ENCODE peak calls at places on chromosomes 2 and 18, in eight cellular contexts. One of them, this sample, is unnamed.

GRCh38 chr2:225464346-225465025 is 65.0 kb downstream of the NYAP2 start:
- DNase-seq in ovary: no peak
- DNase-seq in heart right ventricle: no peak
- DNase-seq in OCI-LY7: no peak
- DNase-seq in nephron progenitor cell: no peak
- DNase-seq in H9: no peak
- DNase-seq in GM20000: no peak
- DNase-seq in HFFc6: no peak
- DNase-seq in this sample: no peak

GRCh38 chr18:47795448-47795843 is 135.0 kb downstream of the SMAD2 start:
- DNase-seq in ovary: no peak
- DNase-seq in heart right ventricle: no peak
- DNase-seq in OCI-LY7: no peak
- DNase-seq in nephron progenitor cell: no peak
- DNase-seq in H9: no peak
- DNase-seq in GM20000: no peak
- DNase-seq in HFFc6: no peak
- DNase-seq in this sample: no peak

GRCh38 chr2:175964195-175964594 is 37.9 kb downstream of the LNPK start:
- DNase-seq in ovary: no peak
- DNase-seq in heart right ventricle: no peak
- DNase-seq in OCI-LY7: peak; percentile 4
- DNase-seq in nephron progenitor cell: no peak
- DNase-seq in H9: no peak
- DNase-seq in GM20000: no peak
- DNase-seq in HFFc6: no peak
- DNase-seq in this sample: no peak

GRCh38 chr2:522776-523175 is 154.4 kb downstream of the TMEM18 start:
- DNase-seq in ovary: no peak
- DNase-seq in heart right ventricle: no peak
- DNase-seq in OCI-LY7: no peak
- DNase-seq in nephron progenitor cell: no peak
- DNase-seq in H9: no peak
- DNase-seq in GM20000: no peak
- DNase-seq in HFFc6: no peak
- DNase-seq in this sample: no peak

GRCh38 chr18:79579807-79580480 is 99.7 kb upstream of the CTDP1 start:
- DNase-seq in ovary: peak; percentile 14
- DNase-seq in heart right ventricle: no peak
- DNase-seq in OCI-LY7: no peak
- DNase-seq in nephron progenitor cell: no peak
- DNase-seq in H9: peak; percentile 20
- DNase-seq in GM20000: no peak
- DNase-seq in HFFc6: no peak
- DNase-seq in this sample: no peak

GRCh38 chr2:19802088-19802806 is 99.5 kb downstream of the TTC32 start:
- DNase-seq in ovary: no peak
- DNase-seq in heart right ventricle: no peak
- DNase-seq in OCI-LY7: no peak
- DNase-seq in nephron progenitor cell: no peak
- DNase-seq in H9: no peak
- DNase-seq in GM20000: no peak
- DNase-seq in HFFc6: no peak
- DNase-seq in this sample: no peak

GRCh38 chr2:187313831-187314230 is 134.2 kb downstream of the CALCRL start:
- DNase-seq in ovary: no peak
- DNase-seq in heart right ventricle: no peak
- DNase-seq in OCI-LY7: no peak
- DNase-seq in nephron progenitor cell: no peak
- DNase-seq in H9: no peak
- DNase-seq in GM20000: no peak
- DNase-seq in HFFc6: no peak
- DNase-seq in this sample: no peak

GRCh38 chr18:73752965-73753364 is 394.7 kb downstream of the FBXO15 start:
- DNase-seq in ovary: no peak
- DNase-seq in heart right ventricle: no peak
- DNase-seq in OCI-LY7: no peak
- DNase-seq in nephron progenitor cell: no peak
- DNase-seq in H9: no peak
- DNase-seq in GM20000: no peak
- DNase-seq in HFFc6: no peak
- DNase-seq in this sample: no peak

GRCh38 chr18:30999186-30999585 is 43.4 kb downstream of the DSC3 start:
- DNase-seq in ovary: no peak
- DNase-seq in heart right ventricle: no peak
- DNase-seq in OCI-LY7: no peak
- DNase-seq in nephron progenitor cell: no peak
- DNase-seq in H9: no peak
- DNase-seq in GM20000: no peak
- DNase-seq in HFFc6: no peak
- DNase-seq in this sample: no peak

GRCh38 chr18:26185267-26185666 is 41.0 kb upstream of the TAF4B start:
- DNase-seq in ovary: no peak
- DNase-seq in heart right ventricle: no peak
- DNase-seq in OCI-LY7: no peak
- DNase-seq in nephron progenitor cell: no peak
- DNase-seq in H9: no peak
- DNase-seq in GM20000: no peak
- DNase-seq in HFFc6: no peak
- DNase-seq in this sample: no peak

GRCh38 chr2:185318271-185318724 is 420.3 kb upstream of the FSIP2 start:
- DNase-seq in ovary: no peak
- DNase-seq in heart right ventricle: no peak
- DNase-seq in OCI-LY7: no peak
- DNase-seq in nephron progenitor cell: no peak
- DNase-seq in H9: no peak
- DNase-seq in GM20000: no peak
- DNase-seq in HFFc6: no peak
- DNase-seq in this sample: no peak

GRCh38 chr2:239590276-239590675 is 189.5 kb upstream of the HDAC4 start:
- DNase-seq in ovary: no peak
- DNase-seq in heart right ventricle: no peak
- DNase-seq in OCI-LY7: no peak
- DNase-seq in nephron progenitor cell: no peak
- DNase-seq in H9: no peak
- DNase-seq in GM20000: no peak
- DNase-seq in HFFc6: no peak
- DNase-seq in this sample: no peak

GRCh38 chr2:7841751-7842150 is 840.1 kb upstream of the ID2 start:
- DNase-seq in ovary: no peak
- DNase-seq in heart right ventricle: no peak
- DNase-seq in OCI-LY7: no peak
- DNase-seq in nephron progenitor cell: no peak
- DNase-seq in H9: no peak
- DNase-seq in GM20000: no peak
- DNase-seq in HFFc6: peak; percentile 18
- DNase-seq in this sample: no peak

GRCh38 chr2:170022692-170023091 is 155.3 kb upstream of the MYO3B start:
- DNase-seq in ovary: no peak
- DNase-seq in heart right ventricle: no peak
- DNase-seq in OCI-LY7: no peak
- DNase-seq in nephron progenitor cell: no peak
- DNase-seq in H9: no peak
- DNase-seq in GM20000: no peak
- DNase-seq in HFFc6: peak; percentile 84
- DNase-seq in this sample: no peak

GRCh38 chr2:240925191-240925575 is 19.0 kb downstream of the CROCC2 start:
- DNase-seq in ovary: peak; percentile 26
- DNase-seq in heart right ventricle: no peak
- DNase-seq in OCI-LY7: no peak
- DNase-seq in nephron progenitor cell: peak; percentile 3
- DNase-seq in H9: peak; percentile 28
- DNase-seq in GM20000: no peak
- DNase-seq in HFFc6: no peak
- DNase-seq in this sample: no peak

GRCh38 chr2:217437289-217437688 is 565.5 kb downstream of the TNS1 start:
- DNase-seq in ovary: peak; percentile 61
- DNase-seq in heart right ventricle: peak; percentile 35
- DNase-seq in OCI-LY7: no peak
- DNase-seq in nephron progenitor cell: no peak
- DNase-seq in H9: no peak
- DNase-seq in GM20000: no peak
- DNase-seq in HFFc6: no peak
- DNase-seq in this sample: no peak

GRCh38 chr2:110815938-110816337 is 83.6 kb downstream of the ACOXL start:
- DNase-seq in ovary: no peak
- DNase-seq in heart right ventricle: no peak
- DNase-seq in OCI-LY7: no peak
- DNase-seq in nephron progenitor cell: no peak
- DNase-seq in H9: no peak
- DNase-seq in GM20000: no peak
- DNase-seq in HFFc6: no peak
- DNase-seq in this sample: no peak

GRCh38 chr2:54634564-54635511 is 88.6 kb upstream of the EML6 start:
- DNase-seq in ovary: peak; percentile 34
- DNase-seq in heart right ventricle: peak; percentile 59
- DNase-seq in OCI-LY7: peak; percentile 92
- DNase-seq in nephron progenitor cell: peak; percentile 12
- DNase-seq in H9: no peak
- DNase-seq in GM20000: peak; percentile 74
- DNase-seq in HFFc6: peak; percentile 17
- DNase-seq in this sample: peak; percentile 21

GRCh38 chr18:67553471-67553870 is 37.0 kb upstream of the DSEL start:
- DNase-seq in ovary: no peak
- DNase-seq in heart right ventricle: no peak
- DNase-seq in OCI-LY7: no peak
- DNase-seq in nephron progenitor cell: no peak
- DNase-seq in H9: no peak
- DNase-seq in GM20000: no peak
- DNase-seq in HFFc6: no peak
- DNase-seq in this sample: no peak

GRCh38 chr18:470661-471501 is 29.6 kb downstream of the COLEC12 start:
- DNase-seq in ovary: no peak
- DNase-seq in heart right ventricle: no peak
- DNase-seq in OCI-LY7: no peak
- DNase-seq in nephron progenitor cell: no peak
- DNase-seq in H9: no peak
- DNase-seq in GM20000: no peak
- DNase-seq in HFFc6: peak; percentile 19
- DNase-seq in this sample: no peak

GRCh38 chr2:37896319-37896718 is 28.8 kb upstream of the RMDN2 start:
- DNase-seq in ovary: no peak
- DNase-seq in heart right ventricle: no peak
- DNase-seq in OCI-LY7: peak; percentile 39
- DNase-seq in nephron progenitor cell: no peak
- DNase-seq in H9: no peak
- DNase-seq in GM20000: no peak
- DNase-seq in HFFc6: no peak
- DNase-seq in this sample: no peak

GRCh38 chr2:6780765-6781274 is 84.9 kb downstream of the CMPK2 start:
- DNase-seq in ovary: peak; percentile 25
- DNase-seq in heart right ventricle: peak; percentile 57
- DNase-seq in OCI-LY7: peak; percentile 89
- DNase-seq in nephron progenitor cell: no peak
- DNase-seq in H9: no peak
- DNase-seq in GM20000: no peak
- DNase-seq in HFFc6: no peak
- DNase-seq in this sample: peak; percentile 42

GRCh38 chr2:15939854-15940660 is at the start of gene MYCN:
- DNase-seq in ovary: peak; percentile 59
- DNase-seq in heart right ventricle: peak; percentile 27
- DNase-seq in OCI-LY7: peak; percentile 15
- DNase-seq in nephron progenitor cell: peak; percentile 87
- DNase-seq in H9: peak; percentile 94
- DNase-seq in GM20000: no peak
- DNase-seq in HFFc6: no peak
- DNase-seq in this sample: peak; percentile 67
- TF ChIP-seq CTCF in ovary: peak; percentile 27
- TF ChIP-seq CTCF in heart right ventricle: peak; percentile 79
- TF ChIP-seq CTCF in OCI-LY7: peak; percentile 66
- TF ChIP-seq CTCF in nephron progenitor cell: peak; percentile 72
- TF ChIP-seq CTCF in H9: peak; percentile 91
- TF ChIP-seq CTCF in GM20000: no peak
- TF ChIP-seq CTCF in HFFc6: peak; percentile 66
- TF ChIP-seq CTCF in this sample: no peak

DNA sequence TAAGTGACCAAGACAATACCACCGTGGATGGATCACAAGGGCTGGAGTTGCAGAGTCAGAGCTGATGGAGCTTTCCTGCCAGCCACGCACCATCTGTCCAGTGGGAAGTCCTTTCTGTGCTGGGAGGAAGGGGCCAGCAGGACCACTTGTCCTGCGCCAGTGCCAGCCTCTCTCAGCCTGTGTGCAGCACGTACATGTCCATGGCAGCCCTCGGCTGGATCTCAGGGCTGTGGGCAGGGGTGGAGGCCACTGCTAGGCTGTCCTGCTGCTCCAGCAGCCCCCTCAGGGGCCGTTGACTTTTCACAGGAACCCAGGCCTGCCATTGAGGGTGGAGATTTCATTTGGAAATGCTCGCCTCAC is 33.3 kb downstream of the RAB31 start:
- DNase-seq in ovary: no peak
- DNase-seq in heart right ventricle: no peak
- DNase-seq in OCI-LY7: no peak
- DNase-seq in nephron progenitor cell: no peak
- DNase-seq in H9: no peak
- DNase-seq in GM20000: no peak
- DNase-seq in HFFc6: no peak
- DNase-seq in this sample: no peak
- TF ChIP-seq CTCF in ovary: no peak
- TF ChIP-seq CTCF in heart right ventricle: no peak
- TF ChIP-seq CTCF in OCI-LY7: no peak
- TF ChIP-seq CTCF in nephron progenitor cell: no peak
- TF ChIP-seq CTCF in H9: no peak
- TF ChIP-seq CTCF in GM20000: no peak
- TF ChIP-seq CTCF in HFFc6: no peak
- TF ChIP-seq CTCF in this sample: no peak

GRCh38 chr2:3656762-3657691 is 973 bp upstream of the ALLC start:
- DNase-seq in ovary: peak; percentile 58
- DNase-seq in heart right ventricle: no peak
- DNase-seq in OCI-LY7: no peak
- DNase-seq in nephron progenitor cell: no peak
- DNase-seq in H9: peak; percentile 39
- DNase-seq in GM20000: no peak
- DNase-seq in HFFc6: no peak
- DNase-seq in this sample: no peak
- TF ChIP-seq CTCF in ovary: no peak
- TF ChIP-seq CTCF in heart right ventricle: no peak
- TF ChIP-seq CTCF in OCI-LY7: no peak
- TF ChIP-seq CTCF in nephron progenitor cell: no peak
- TF ChIP-seq CTCF in H9: no peak
- TF ChIP-seq CTCF in GM20000: peak; percentile 4
- TF ChIP-seq CTCF in HFFc6: no peak
- TF ChIP-seq CTCF in this sample: no peak

DNA sequence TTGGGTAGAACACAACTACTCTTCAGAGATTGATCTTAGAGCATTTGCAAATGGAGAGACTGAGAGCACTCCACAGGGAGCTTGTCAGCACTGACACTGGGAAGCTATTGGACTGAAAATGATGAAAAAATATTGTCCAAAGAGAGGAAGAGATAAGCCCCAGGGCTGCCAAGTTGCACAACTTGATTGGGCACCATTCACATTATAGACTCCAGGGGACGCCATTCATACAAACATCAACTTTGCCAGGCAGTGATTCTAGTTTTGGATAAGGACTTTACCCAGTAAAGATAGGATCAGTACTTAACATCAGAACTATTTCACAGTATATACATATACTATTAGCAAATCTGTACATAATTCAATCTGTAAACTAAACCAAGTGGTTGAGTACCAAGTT is 79.6 kb upstream of the MYCN start:
- DNase-seq in ovary: no peak
- DNase-seq in heart right ventricle: no peak
- DNase-seq in OCI-LY7: no peak
- DNase-seq in nephron progenitor cell: no peak
- DNase-seq in H9: no peak
- DNase-seq in GM20000: no peak
- DNase-seq in HFFc6: no peak
- DNase-seq in this sample: no peak
- TF ChIP-seq CTCF in ovary: no peak
- TF ChIP-seq CTCF in heart right ventricle: no peak
- TF ChIP-seq CTCF in OCI-LY7: peak; percentile 20
- TF ChIP-seq CTCF in nephron progenitor cell: no peak
- TF ChIP-seq CTCF in H9: peak; percentile 69
- TF ChIP-seq CTCF in GM20000: no peak
- TF ChIP-seq CTCF in HFFc6: no peak
- TF ChIP-seq CTCF in this sample: no peak